ENCODE peak calls at places on chromosomes 7 and 10, in six cellular contexts. U is brain microvascular endothelial cell, Z is AG20443, M is activated gamma-delta T cell treated with Interleukin-2 at 50 U/mL for 16 hours, F is mesothelial cell of epicardium, G is NCI-H460. I is an unnamed sample.

GRCh38 chr10:133009218-133009954 is 67.0 kb upstream of the CFAP46 start:
- DNase-seq in M (no peak), G (peak; percentile 91), F (no peak), U (no peak), Z (peak; percentile 80), I (peak; percentile 71)

GRCh38 chr7:135077642-135078041 is 70.2 kb upstream of the TMEM140 start:
- DNase-seq in G (no peak), Z (no peak), F (no peak), U (no peak), M (no peak), I (no peak)

GRCh38 chr7:100515072-100515532 is 23.9 kb upstream of the AGFG2 start:
- DNase-seq in Z (peak; percentile 65), F (no peak), M (no peak), U (peak; percentile 17), G (peak; percentile 43), I (peak; percentile 46)

GRCh38 chr7:155848691-155849690 is 36.7 kb upstream of the SHH start:
- DNase-seq in F (no peak), G (no peak), M (no peak), U (no peak), Z (no peak), I (no peak)

GRCh38 chr7:138247568-138248328 is 171.5 kb downstream of the AKR1D1 start:
- DNase-seq in U (peak; percentile 90), F (no peak), G (no peak), Z (no peak), M (no peak), I (no peak)

GRCh38 chr7:139651308-139651707 is 126.5 kb downstream of the HIPK2 start:
- DNase-seq in Z (no peak), G (no peak), U (no peak), F (no peak), M (no peak), I (no peak)

GRCh38 chr7:73980206-73980605 is 47.8 kb upstream of the ELN start:
- DNase-seq in Z (no peak), F (no peak), M (no peak), G (no peak), U (no peak), I (no peak)

GRCh38 chr7:123712619-123713018 is 36.2 kb downstream of the WASL start:
- DNase-seq in F (no peak), Z (peak; percentile 40), G (no peak), U (no peak), M (no peak), I (no peak)

GRCh38 chr7:27179030-27179429 is 4.9 kb upstream of the HOXA10 start:
- DNase-seq in U (no peak), M (no peak), F (no peak), G (no peak), Z (no peak), I (peak; percentile 53)